ENCODE peak calls at places on chromosomes 3 and 15, in seven cellular contexts. One of them, this sample, is unnamed.

GRCh38 chr3:123658118-123658859 is 73.4 kb upstream of the HACD2 start:
- DNase-seq in breast epithelium: no peak
- DNase-seq in astrocyte of the spinal cord: peak; percentile 69
- DNase-seq in kidney: peak; percentile 77
- DNase-seq in fibroblast of the aortic adventitia: peak; percentile 92
- DNase-seq in cardiac fibroblast: peak; percentile 93
- DNase-seq in body of pancreas: peak; percentile 54
- DNase-seq in this sample: no peak

GRCh38 chr3:126033051-126033745 is 50.7 kb downstream of the SLC41A3 start:
- DNase-seq in cardiac fibroblast: no peak
- DNase-seq in fibroblast of the aortic adventitia: no peak
- DNase-seq in kidney: no peak
- DNase-seq in body of pancreas: no peak
- DNase-seq in astrocyte of the spinal cord: no peak
- DNase-seq in breast epithelium: no peak
- DNase-seq in this sample: no peak

GRCh38 chr3:31562525-31562924 is 29.8 kb downstream of the STT3B start:
- DNase-seq in breast epithelium: no peak
- DNase-seq in astrocyte of the spinal cord: no peak
- DNase-seq in kidney: no peak
- DNase-seq in cardiac fibroblast: no peak
- DNase-seq in body of pancreas: no peak
- DNase-seq in fibroblast of the aortic adventitia: no peak
- DNase-seq in this sample: no peak

GRCh38 chr15:34584996-34585395 is 1.5 kb upstream of the GOLGA8B start:
- DNase-seq in body of pancreas: no peak
- DNase-seq in cardiac fibroblast: no peak
- DNase-seq in astrocyte of the spinal cord: no peak
- DNase-seq in fibroblast of the aortic adventitia: no peak
- DNase-seq in kidney: no peak
- DNase-seq in breast epithelium: no peak
- DNase-seq in this sample: no peak

GRCh38 chr15:82944840-82945239 is 7.7 kb downstream of the HOMER2 start:
- DNase-seq in fibroblast of the aortic adventitia: no peak
- DNase-seq in breast epithelium: no peak
- DNase-seq in body of pancreas: no peak
- DNase-seq in cardiac fibroblast: no peak
- DNase-seq in astrocyte of the spinal cord: peak; percentile 39
- DNase-seq in kidney: no peak
- DNase-seq in this sample: peak; percentile 89

GRCh38 chr15:75195766-75196241 is 5.9 kb upstream of the C15orf39 start:
- DNase-seq in cardiac fibroblast: no peak
- DNase-seq in kidney: peak; percentile 75
- DNase-seq in fibroblast of the aortic adventitia: no peak
- DNase-seq in body of pancreas: peak; percentile 53
- DNase-seq in breast epithelium: no peak
- DNase-seq in astrocyte of the spinal cord: no peak
- DNase-seq in this sample: no peak

GRCh38 chr3:186825294-186825821 is 17.2 kb upstream of the ADIPOQ start:
- DNase-seq in kidney: peak; percentile 86
- DNase-seq in fibroblast of the aortic adventitia: peak; percentile 69
- DNase-seq in astrocyte of the spinal cord: peak; percentile 81
- DNase-seq in breast epithelium: no peak
- DNase-seq in body of pancreas: no peak
- DNase-seq in cardiac fibroblast: peak; percentile 59
- DNase-seq in this sample: peak; percentile 48

GRCh38 chr3:117117188-117117936 is 407.8 kb downstream of the TUSC7 start:
- DNase-seq in astrocyte of the spinal cord: no peak
- DNase-seq in cardiac fibroblast: no peak
- DNase-seq in body of pancreas: no peak
- DNase-seq in fibroblast of the aortic adventitia: no peak
- DNase-seq in kidney: no peak
- DNase-seq in breast epithelium: no peak
- DNase-seq in this sample: no peak

GRCh38 chr15:84826369-84826823 is 9.2 kb downstream of the ALPK3 start:
- DNase-seq in body of pancreas: peak; percentile 84
- DNase-seq in fibroblast of the aortic adventitia: peak; percentile 49
- DNase-seq in kidney: no peak
- DNase-seq in breast epithelium: no peak
- DNase-seq in astrocyte of the spinal cord: peak; percentile 24
- DNase-seq in cardiac fibroblast: peak; percentile 15
- DNase-seq in this sample: peak; percentile 52

GRCh38 chr15:59691194-59691805 is 2.2 kb upstream of the BNIP2 start:
- DNase-seq in astrocyte of the spinal cord: peak; percentile 62
- DNase-seq in breast epithelium: no peak
- DNase-seq in body of pancreas: peak; percentile 63
- DNase-seq in cardiac fibroblast: peak; percentile 76
- DNase-seq in kidney: no peak
- DNase-seq in fibroblast of the aortic adventitia: peak; percentile 78
- DNase-seq in this sample: peak; percentile 62

GRCh38 chr3:98885851-98886250 is 15.6 kb downstream of the DCBLD2 start:
- DNase-seq in breast epithelium: no peak
- DNase-seq in fibroblast of the aortic adventitia: peak; percentile 68
- DNase-seq in body of pancreas: no peak
- DNase-seq in cardiac fibroblast: peak; percentile 39
- DNase-seq in astrocyte of the spinal cord: no peak
- DNase-seq in kidney: no peak
- DNase-seq in this sample: no peak

GRCh38 chr3:9161811-9162210 is 87.6 kb downstream of the SRGAP3 start:
- DNase-seq in astrocyte of the spinal cord: no peak
- DNase-seq in body of pancreas: no peak
- DNase-seq in cardiac fibroblast: no peak
- DNase-seq in breast epithelium: no peak
- DNase-seq in fibroblast of the aortic adventitia: no peak
- DNase-seq in kidney: no peak
- DNase-seq in this sample: peak; percentile 72

GRCh38 chr3:191244242-191244867 is 45.3 kb downstream of the OSTN start:
- DNase-seq in body of pancreas: no peak
- DNase-seq in fibroblast of the aortic adventitia: peak; percentile 56
- DNase-seq in breast epithelium: no peak
- DNase-seq in cardiac fibroblast: peak; percentile 59
- DNase-seq in astrocyte of the spinal cord: no peak
- DNase-seq in kidney: no peak
- DNase-seq in this sample: peak; percentile 30

GRCh38 chr3:151016421-151016820 is 43.9 kb upstream of the CLRN1 start:
- DNase-seq in breast epithelium: no peak
- DNase-seq in kidney: no peak
- DNase-seq in cardiac fibroblast: peak; percentile 75
- DNase-seq in body of pancreas: no peak
- DNase-seq in fibroblast of the aortic adventitia: peak; percentile 33
- DNase-seq in astrocyte of the spinal cord: no peak
- DNase-seq in this sample: peak; percentile 60

GRCh38 chr15:34650177-34650576 is 66.7 kb upstream of the GOLGA8B start:
- DNase-seq in kidney: no peak
- DNase-seq in breast epithelium: no peak
- DNase-seq in fibroblast of the aortic adventitia: peak; percentile 1
- DNase-seq in cardiac fibroblast: peak; percentile 70
- DNase-seq in body of pancreas: no peak
- DNase-seq in astrocyte of the spinal cord: peak; percentile 46
- DNase-seq in this sample: peak; percentile 16

GRCh38 chr3:78908236-78908635 is 859.6 kb downstream of the ROBO1 start:
- DNase-seq in kidney: no peak
- DNase-seq in fibroblast of the aortic adventitia: no peak
- DNase-seq in body of pancreas: no peak
- DNase-seq in astrocyte of the spinal cord: no peak
- DNase-seq in cardiac fibroblast: peak; percentile 52
- DNase-seq in breast epithelium: no peak
- DNase-seq in this sample: no peak

GRCh38 chr3:123790254-123791072 is 93.7 kb downstream of the MYLK start:
- DNase-seq in fibroblast of the aortic adventitia: no peak
- DNase-seq in body of pancreas: no peak
- DNase-seq in kidney: no peak
- DNase-seq in breast epithelium: no peak
- DNase-seq in astrocyte of the spinal cord: no peak
- DNase-seq in cardiac fibroblast: peak; percentile 39
- DNase-seq in this sample: no peak

GRCh38 chr15:94671845-94672524 is 440.6 kb downstream of the MCTP2 start:
- DNase-seq in cardiac fibroblast: peak; percentile 7
- DNase-seq in kidney: no peak
- DNase-seq in body of pancreas: no peak
- DNase-seq in fibroblast of the aortic adventitia: no peak
- DNase-seq in astrocyte of the spinal cord: peak; percentile 62
- DNase-seq in breast epithelium: no peak
- DNase-seq in this sample: no peak

GRCh38 chr3:150409527-150410310 is 1.6 kb downstream of the TSC22D2 start:
- DNase-seq in fibroblast of the aortic adventitia: peak; percentile 53
- DNase-seq in body of pancreas: peak; percentile 83
- DNase-seq in cardiac fibroblast: peak; percentile 70
- DNase-seq in astrocyte of the spinal cord: peak; percentile 78
- DNase-seq in breast epithelium: peak; percentile 60
- DNase-seq in kidney: peak; percentile 92
- DNase-seq in this sample: peak; percentile 70

GRCh38 chr3:197428117-197428761 is 127.5 kb downstream of the BDH1 start:
- DNase-seq in breast epithelium: no peak
- DNase-seq in body of pancreas: no peak
- DNase-seq in kidney: peak; percentile 83
- DNase-seq in astrocyte of the spinal cord: peak; percentile 51
- DNase-seq in cardiac fibroblast: peak; percentile 19
- DNase-seq in fibroblast of the aortic adventitia: peak; percentile 15
- DNase-seq in this sample: peak; percentile 69

GRCh38 chr15:95865330-95865739 is 465.2 kb upstream of the NR2F2 start:
- DNase-seq in cardiac fibroblast: no peak
- DNase-seq in kidney: no peak
- DNase-seq in body of pancreas: no peak
- DNase-seq in breast epithelium: no peak
- DNase-seq in astrocyte of the spinal cord: no peak
- DNase-seq in fibroblast of the aortic adventitia: no peak
- DNase-seq in this sample: no peak

GRCh38 chr15:67422296-67422695 is 98.6 kb upstream of the C15orf61 start:
- DNase-seq in cardiac fibroblast: no peak
- DNase-seq in astrocyte of the spinal cord: no peak
- DNase-seq in body of pancreas: no peak
- DNase-seq in kidney: no peak
- DNase-seq in fibroblast of the aortic adventitia: no peak
- DNase-seq in breast epithelium: no peak
- DNase-seq in this sample: no peak

GRCh38 chr3:128232421-128233180 is 79.3 kb downstream of the EEFSEC start:
- DNase-seq in breast epithelium: no peak
- DNase-seq in astrocyte of the spinal cord: no peak
- DNase-seq in body of pancreas: no peak
- DNase-seq in fibroblast of the aortic adventitia: no peak
- DNase-seq in cardiac fibroblast: no peak
- DNase-seq in kidney: no peak
- DNase-seq in this sample: no peak

GRCh38 chr15:44137750-44138149 is 57.3 kb downstream of the FRMD5 start:
- DNase-seq in body of pancreas: no peak
- DNase-seq in breast epithelium: no peak
- DNase-seq in kidney: no peak
- DNase-seq in cardiac fibroblast: peak; percentile 53
- DNase-seq in fibroblast of the aortic adventitia: peak; percentile 39
- DNase-seq in astrocyte of the spinal cord: no peak
- DNase-seq in this sample: peak; percentile 11

GRCh38 chr15:67783303-67783702 is 42.0 kb upstream of the SKOR1 start:
- DNase-seq in cardiac fibroblast: no peak
- DNase-seq in astrocyte of the spinal cord: no peak
- DNase-seq in body of pancreas: no peak
- DNase-seq in fibroblast of the aortic adventitia: no peak
- DNase-seq in kidney: no peak
- DNase-seq in breast epithelium: no peak
- DNase-seq in this sample: no peak

GRCh38 chr3:108301695-108302404 is 5.5 kb downstream of the HHLA2 start:
- DNase-seq in astrocyte of the spinal cord: no peak
- DNase-seq in breast epithelium: no peak
- DNase-seq in cardiac fibroblast: peak; percentile 8
- DNase-seq in body of pancreas: no peak
- DNase-seq in fibroblast of the aortic adventitia: peak; percentile 9
- DNase-seq in kidney: no peak
- DNase-seq in this sample: peak; percentile 29

GRCh38 chr3:105793040-105793439 is 75.8 kb downstream of the CBLB start:
- DNase-seq in body of pancreas: no peak
- DNase-seq in fibroblast of the aortic adventitia: no peak
- DNase-seq in cardiac fibroblast: peak; percentile 36
- DNase-seq in breast epithelium: no peak
- DNase-seq in astrocyte of the spinal cord: peak; percentile 42
- DNase-seq in kidney: no peak
- DNase-seq in this sample: no peak

GRCh38 chr3:171838218-171838720 is 4.9 kb upstream of the TMEM212 start:
- DNase-seq in astrocyte of the spinal cord: peak; percentile 86
- DNase-seq in kidney: peak; percentile 80
- DNase-seq in breast epithelium: peak; percentile 57
- DNase-seq in body of pancreas: peak; percentile 18
- DNase-seq in fibroblast of the aortic adventitia: peak; percentile 86
- DNase-seq in cardiac fibroblast: peak; percentile 94
- DNase-seq in this sample: no peak

GRCh38 chr3:39149059-39149455 is 4.3 kb downstream of the CSRNP1 start:
- DNase-seq in breast epithelium: no peak
- DNase-seq in cardiac fibroblast: peak; percentile 13
- DNase-seq in kidney: no peak
- DNase-seq in body of pancreas: no peak
- DNase-seq in astrocyte of the spinal cord: no peak
- DNase-seq in fibroblast of the aortic adventitia: no peak
- DNase-seq in this sample: no peak

DNA sequence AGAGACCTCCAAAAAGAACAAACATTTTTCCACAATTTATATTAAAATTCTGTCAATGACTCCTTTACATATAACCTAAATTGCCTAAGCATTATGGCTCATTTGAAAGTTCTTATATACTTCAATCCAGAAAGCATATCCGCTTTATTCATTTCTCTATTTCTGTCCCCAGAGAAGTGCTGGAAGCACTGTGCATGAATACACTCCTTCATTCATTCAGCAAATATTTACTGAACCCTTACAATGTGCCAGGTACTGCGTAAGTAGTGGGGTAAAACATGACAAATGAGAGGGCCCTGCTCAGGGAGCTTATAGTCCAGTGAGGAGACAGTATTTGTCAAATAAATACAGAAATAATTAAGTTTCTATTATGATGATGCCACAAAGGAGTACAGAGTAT is 3.3 kb downstream of the PDCD10 start:
- DNase-seq in cardiac fibroblast: no peak
- DNase-seq in astrocyte of the spinal cord: no peak
- DNase-seq in kidney: no peak
- DNase-seq in body of pancreas: no peak
- DNase-seq in breast epithelium: no peak
- DNase-seq in fibroblast of the aortic adventitia: no peak
- DNase-seq in this sample: no peak
- H3K4me3 ChIP-seq in cardiac fibroblast: no peak overlapping the region
- H3K4me3 ChIP-seq in astrocyte of the spinal cord: no peak overlapping the region
- H3K4me3 ChIP-seq in kidney: no peak overlapping the region
- H3K4me3 ChIP-seq in body of pancreas: no peak overlapping the region
- H3K4me3 ChIP-seq in breast epithelium: no peak overlapping the region
- H3K4me3 ChIP-seq in fibroblast of the aortic adventitia: no peak overlapping the region
- H3K4me3 ChIP-seq in this sample: no peak overlapping the region

GRCh38 chr3:183438749-183439148 is 10.3 kb upstream of the MCF2L2 start:
- DNase-seq in body of pancreas: peak; percentile 66
- DNase-seq in astrocyte of the spinal cord: no peak
- DNase-seq in breast epithelium: no peak
- DNase-seq in kidney: peak; percentile 48
- DNase-seq in fibroblast of the aortic adventitia: no peak
- DNase-seq in cardiac fibroblast: no peak
- DNase-seq in this sample: no peak
- H3K4me3 ChIP-seq in body of pancreas: no peak overlapping the region
- H3K4me3 ChIP-seq in astrocyte of the spinal cord: no peak overlapping the region
- H3K4me3 ChIP-seq in breast epithelium: no peak overlapping the region
- H3K4me3 ChIP-seq in kidney: no peak overlapping the region
- H3K4me3 ChIP-seq in fibroblast of the aortic adventitia: no peak overlapping the region
- H3K4me3 ChIP-seq in cardiac fibroblast: no peak overlapping the region
- H3K4me3 ChIP-seq in this sample: no peak overlapping the region

GRCh38 chr3:111069974-111070751 is 1.5 kb upstream of the NECTIN3 start:
- DNase-seq in breast epithelium: no peak
- DNase-seq in kidney: peak; percentile 79
- DNase-seq in body of pancreas: peak; percentile 32
- DNase-seq in astrocyte of the spinal cord: peak; percentile 26
- DNase-seq in fibroblast of the aortic adventitia: no peak
- DNase-seq in cardiac fibroblast: peak; percentile 51
- DNase-seq in this sample: peak; percentile 15
- H3K4me3 ChIP-seq in breast epithelium: peak overlapping the region; percentile 83
- H3K4me3 ChIP-seq in kidney: peak overlapping the region; percentile 88
- H3K4me3 ChIP-seq in body of pancreas: peak overlapping the region; percentile 96
- H3K4me3 ChIP-seq in astrocyte of the spinal cord: peak overlapping the region; percentile 96
- H3K4me3 ChIP-seq in fibroblast of the aortic adventitia: peak overlapping the region; percentile 97
- H3K4me3 ChIP-seq in cardiac fibroblast: peak overlapping the region; percentile 91
- H3K4me3 ChIP-seq in this sample: peak overlapping the region; percentile 71

GRCh38 chr3:49489247-49489646 is 19.2 kb downstream of the DAG1 start:
- DNase-seq in cardiac fibroblast: no peak
- DNase-seq in fibroblast of the aortic adventitia: no peak
- DNase-seq in kidney: no peak
- DNase-seq in astrocyte of the spinal cord: no peak
- DNase-seq in breast epithelium: no peak
- DNase-seq in body of pancreas: no peak
- DNase-seq in this sample: no peak
- H3K4me3 ChIP-seq in cardiac fibroblast: no peak overlapping the region
- H3K4me3 ChIP-seq in fibroblast of the aortic adventitia: no peak overlapping the region
- H3K4me3 ChIP-seq in kidney: no peak overlapping the region
- H3K4me3 ChIP-seq in astrocyte of the spinal cord: no peak overlapping the region
- H3K4me3 ChIP-seq in breast epithelium: no peak overlapping the region
- H3K4me3 ChIP-seq in body of pancreas: no peak overlapping the region
- H3K4me3 ChIP-seq in this sample: no peak overlapping the region